ENCODE peak calls at places on chromosomes 12 and 14, in five cellular contexts. S, X, P, I and J are unnamed samples.

GRCh38 chr12:452667-453210 is 7.0 kb upstream of the B4GALNT3 start:
- DNase-seq in S (peak), X (no peak), P (peak), I (no peak), J (no peak)

GRCh38 chr12:21599143-21599999 is 5.3 kb downstream of the GYS2 start:
- DNase-seq in S (no peak), X (no peak), P (no peak), I (no peak), J (no peak)

GRCh38 chr14:96717116-96717515 is 80.1 kb upstream of the VRK1 start:
- DNase-seq in S (no peak), X (no peak), P (no peak), I (no peak), J (no peak)

GRCh38 chr12:27015730-27016076 is 1.5 kb upstream of the TM7SF3 start:
- DNase-seq in S (no peak), X (peak), P (peak), I (peak), J (no peak)

GRCh38 chr12:89247541-89247942 is 104.8 kb downstream of the DUSP6 start:
- DNase-seq in S (no peak), X (no peak), P (peak), I (peak), J (no peak)

GRCh38 chr12:39145175-39145999 is 240.0 kb upstream of the CPNE8 start:
- DNase-seq in S (peak), X (peak), P (peak), I (no peak), J (no peak)

GRCh38 chr12:117485984-117486839 is 124.8 kb upstream of the NOS1 start:
- DNase-seq in S (no peak), X (no peak), P (peak), I (no peak), J (no peak)

GRCh38 chr12:87074801-87075200 is 818.6 kb upstream of the MGAT4C start:
- DNase-seq in S (no peak), X (no peak), P (peak), I (no peak), J (no peak)

GRCh38 chr12:81558031-81558430 is 201.1 kb downstream of the PPFIA2 start:
- DNase-seq in S (no peak), X (peak), P (peak), I (no peak), J (no peak)

GRCh38 chr14:81450100-81450531 is 50.0 kb upstream of the STON2 start:
- DNase-seq in S (peak), X (no peak), P (peak), I (no peak), J (no peak)

GRCh38 chr12:58032156-58032555 is 90.8 kb downstream of the ATP23 start:
- DNase-seq in S (no peak), X (no peak), P (no peak), I (no peak), J (no peak)

GRCh38 chr14:64656986-64657385 is 47.2 kb upstream of the PLEKHG3 start:
- DNase-seq in S (no peak), X (no peak), P (peak), I (no peak), J (no peak)

GRCh38 chr14:104150201-104151027 is 12.0 kb downstream of the KIF26A start:
- DNase-seq in S (peak), X (peak), P (peak), I (no peak), J (no peak)

GRCh38 chr14:65164068-65164824 is 61.9 kb upstream of the MAX start:
- DNase-seq in S (peak), X (peak), P (peak), I (peak), J (no peak)

GRCh38 chr12:131621701-131622421 is 89.0 kb upstream of the SFSWAP start:
- DNase-seq in S (no peak), X (no peak), P (no peak), I (no peak), J (no peak)

GRCh38 chr12:115421796-115422709 is 738.1 kb upstream of the TBX3 start:
- DNase-seq in S (no peak), X (no peak), P (no peak), I (no peak), J (no peak)

GRCh38 chr14:103512701-103513611 is 9.7 kb downstream of the CKB start:
- DNase-seq in S (no peak), X (peak), P (peak), I (no peak), J (peak)

GRCh38 chr12:109683316-109683715 is 30.3 kb upstream of the FAM222A start:
- DNase-seq in S (no peak), X (no peak), P (no peak), I (no peak), J (no peak)

GRCh38 chr14:64442300-64442988 is 22.9 kb upstream of the AKAP5 start:
- DNase-seq in S (peak), X (no peak), P (no peak), I (no peak), J (no peak)

GRCh38 chr14:32720927-32721326 is 217.8 kb upstream of the NPAS3 start:
- DNase-seq in S (no peak), X (no peak), P (peak), I (no peak), J (no peak)

GRCh38 chr12:28606967-28607557 is 416.8 kb downstream of the CCDC91 start:
- DNase-seq in S (no peak), X (no peak), P (no peak), I (no peak), J (no peak)

GRCh38 chr12:59672273-59672672 is 76.4 kb downstream of the SLC16A7 start:
- DNase-seq in S (no peak), X (no peak), P (no peak), I (no peak), J (no peak)

GRCh38 chr12:53191885-53192530 is 11.3 kb upstream of the CSAD start:
- DNase-seq in S (no peak), X (no peak), P (no peak), I (no peak), J (no peak)
- H3K27ac ChIP-seq in S (no peak), X (no peak), P (no peak), I (no peak), J (no peak)

GRCh38 chr12:2812290-2813213 is at the start of gene ITFG2:
- DNase-seq in S (peak), X (peak), P (peak), I (peak), J (peak)

GRCh38 chr12:2813573-2814185 is 1.2 kb downstream of the ITFG2 start:
- DNase-seq in S (peak), X (peak), P (peak), I (peak), J (peak)

GRCh38 chr12:2806700-2807099 is 5.8 kb upstream of the ITFG2 start:
- DNase-seq in S (no peak), X (no peak), P (no peak), I (no peak), J (no peak)

GRCh38 chr12:2813214-2813554 is 716 bp downstream of the ITFG2 start:
- DNase-seq in S (no peak), X (no peak), P (no peak), I (no peak), J (no peak)

GRCh38 chr12:2811791-2812190 is 677 bp upstream of the ITFG2 start:
- DNase-seq in S (no peak), X (no peak), P (no peak), I (no peak), J (no peak)
- H3K27ac ChIP-seq in S (peak), X (peak), P (peak), I (peak), J (no peak)

DNA sequence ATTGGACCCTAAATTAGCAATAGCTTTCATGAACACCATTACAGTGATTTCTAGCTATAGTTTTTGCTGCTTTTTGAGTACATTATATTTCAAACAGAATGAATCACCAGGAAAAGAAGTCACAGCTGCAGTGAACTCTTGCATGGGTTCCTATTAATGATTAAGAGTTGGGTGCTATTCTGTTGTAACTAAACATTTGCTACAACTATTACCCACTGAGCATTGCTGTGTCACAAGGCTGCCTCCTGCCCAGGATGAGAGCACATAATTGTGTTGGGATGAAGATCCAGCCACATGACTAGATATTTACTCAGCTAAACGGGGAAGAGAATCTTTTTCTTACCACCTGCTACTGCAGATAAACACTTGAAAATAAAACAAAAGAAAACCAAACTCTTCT is 152.6 kb downstream of the GXYLT1 start:
- DNase-seq in S (no peak), X (peak), P (no peak), I (no peak), J (no peak)
- H3K27ac ChIP-seq in S (no peak), X (no peak), P (no peak), I (no peak), J (no peak)

DNA sequence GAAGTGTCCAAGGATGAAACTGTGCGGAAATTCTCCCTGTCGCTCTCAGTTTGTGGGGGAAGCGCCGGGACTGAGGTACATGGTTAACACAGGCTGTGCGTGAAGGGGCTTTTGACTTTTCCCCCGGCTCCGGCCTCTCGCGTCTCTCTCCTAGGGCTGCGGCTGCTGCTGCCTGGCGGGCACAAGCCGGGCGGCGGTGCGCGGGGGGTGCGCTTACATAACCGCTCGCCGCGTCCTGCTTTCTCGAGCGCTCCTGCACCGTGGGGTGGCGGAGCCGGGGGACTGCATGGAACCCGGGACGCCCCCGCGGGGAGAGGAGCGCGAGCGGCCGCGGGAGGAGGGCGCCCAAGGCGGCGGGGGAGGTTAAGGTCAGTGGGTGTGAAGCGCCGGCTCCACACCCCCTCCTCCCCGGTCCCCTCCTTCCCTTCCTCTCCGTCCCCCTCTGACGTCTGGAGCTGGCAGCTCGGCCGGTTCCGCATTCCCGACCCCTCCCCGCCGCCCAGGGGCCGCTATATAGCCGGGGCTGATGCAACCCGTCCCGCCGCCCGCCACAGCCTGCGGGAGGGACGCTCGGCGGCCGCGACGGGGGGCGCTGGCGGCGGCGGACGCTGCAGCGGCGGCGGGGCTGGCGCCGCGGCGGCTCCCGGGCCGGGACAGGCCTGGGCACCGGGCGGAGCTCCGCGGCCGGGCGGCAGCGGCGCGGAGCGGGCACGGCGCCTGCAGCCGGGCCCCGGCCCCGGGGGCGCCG is at the start of gene JDP2:
- DNase-seq in S (peak), X (peak), P (peak), I (peak), J (peak)
- H3K27ac ChIP-seq in S (peak), X (peak), P (peak), I (peak), J (peak)

DNA sequence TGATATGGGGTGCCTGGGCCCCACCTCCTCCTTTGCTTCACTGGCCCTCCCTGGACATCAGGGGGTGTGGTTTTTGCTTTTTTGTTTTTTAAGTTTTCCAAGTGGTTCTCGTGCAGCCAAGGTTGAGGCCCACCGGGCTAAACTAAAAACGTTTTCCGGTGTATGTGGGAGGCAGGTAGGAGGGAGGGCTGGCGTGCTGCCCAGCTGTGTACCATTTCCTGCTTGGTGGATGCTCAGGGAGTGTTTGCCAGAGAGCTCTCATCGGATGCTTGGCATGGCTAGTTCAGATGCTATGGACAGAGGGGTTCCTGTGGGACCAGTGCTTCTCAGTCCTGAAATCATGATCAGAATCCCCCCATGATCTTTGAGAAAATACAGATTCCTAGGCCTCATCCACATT is 246.4 kb downstream of the CACNA1C start:
- DNase-seq in S (no peak), X (no peak), P (no peak), I (no peak), J (no peak)
- H3K27ac ChIP-seq in S (peak), X (no peak), P (no peak), I (no peak), J (no peak)

GRCh38 chr12:49648722-49649032 is 25.3 kb downstream of the PRPF40B start:
- DNase-seq in S (no peak), X (no peak), P (no peak), I (no peak), J (no peak)
- H3K27ac ChIP-seq in S (peak), X (no peak), P (no peak), I (no peak), J (no peak)

GRCh38 chr12:47867496-47867941 is 37.3 kb downstream of the VDR start:
- DNase-seq in S (no peak), X (peak), P (peak), I (no peak), J (no peak)
- H3K27ac ChIP-seq in S (no peak), X (no peak), P (peak), I (no peak), J (no peak)

DNA sequence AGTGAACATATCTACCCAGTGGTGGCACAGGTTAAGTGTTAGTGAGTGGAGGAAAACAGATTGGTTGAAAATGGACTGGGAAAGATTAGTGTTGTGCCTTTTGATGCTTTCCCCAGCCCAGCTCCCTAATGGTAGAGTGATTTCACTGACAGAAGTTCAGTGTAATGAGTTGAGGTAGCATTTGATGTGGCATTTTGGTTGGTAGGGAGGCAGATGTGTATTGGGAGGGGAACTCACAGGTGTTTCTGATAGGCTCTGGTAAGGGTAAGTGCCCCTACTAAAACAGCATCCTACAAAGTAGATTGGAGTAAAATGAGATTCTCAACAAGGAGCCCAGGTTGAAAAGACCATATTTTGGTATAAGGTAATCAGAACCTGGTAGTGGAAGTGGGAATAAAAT is 4.2 kb downstream of the TBK1 start:
- DNase-seq in S (no peak), X (no peak), P (no peak), I (no peak), J (no peak)
- H3K27ac ChIP-seq in S (no peak), X (peak), P (no peak), I (no peak), J (no peak)